ENCODE peak calls at places on chromosomes 6 and 20, in six cellular contexts. Y, A, H, U, O and F are unnamed samples.

GRCh38 chr6:1614767-1615650 is 5.3 kb downstream of the FOXC1 start:
- DNase-seq in Y (no peak), A (no peak), H (no peak), U (no peak), O (no peak), F (no peak)

GRCh38 chr20:56328861-56329260 is 29.9 kb upstream of the FAM210B start:
- DNase-seq in Y (no peak), A (no peak), H (no peak), U (no peak), O (no peak), F (no peak)

GRCh38 chr6:159041181-159041580 is 3.6 kb downstream of the TAGAP start:
- DNase-seq in Y (no peak), A (no peak), H (no peak), U (no peak), O (no peak), F (no peak)

GRCh38 chr6:141209890-141210289 is 922.8 kb upstream of the GJE1 start:
- DNase-seq in Y (no peak), A (no peak), H (no peak), U (no peak), O (no peak), F (no peak)

GRCh38 chr6:157241411-157241979 is 81.8 kb downstream of the TMEM242 start:
- DNase-seq in Y (no peak), A (no peak), H (no peak), U (no peak), O (no peak), F (no peak)

GRCh38 chr6:33427585-33428218 is 7.8 kb downstream of the SYNGAP1 start:
- DNase-seq in Y (peak), A (peak), H (peak), U (peak), O (no peak), F (no peak)

GRCh38 chr20:51760905-51761544 is 7.2 kb downstream of the ATP9A start:
- DNase-seq in Y (no peak), A (no peak), H (peak), U (no peak), O (no peak), F (no peak)

GRCh38 chr6:147947521-147947920 is 395.1 kb upstream of the SASH1 start:
- DNase-seq in Y (no peak), A (no peak), H (no peak), U (no peak), O (no peak), F (no peak)

GRCh38 chr6:154485784-154486183 is 24.7 kb downstream of the CNKSR3 start:
- DNase-seq in Y (no peak), A (no peak), H (no peak), U (no peak), O (peak), F (no peak)

GRCh38 chr6:22302828-22303227 is 6.0 kb upstream of the PRL start:
- DNase-seq in Y (no peak), A (no peak), H (no peak), U (no peak), O (no peak), F (no peak)

GRCh38 chr6:20577280-20577679 is 43.0 kb downstream of the CDKAL1 start:
- DNase-seq in Y (no peak), A (no peak), H (no peak), U (no peak), O (peak), F (no peak)

GRCh38 chr20:2688041-2688591 is 4.5 kb upstream of the EBF4 start:
- DNase-seq in Y (no peak), A (peak), H (no peak), U (peak), O (peak), F (no peak)

GRCh38 chr6:28927856-28928255 is 4.1 kb upstream of the TRIM27 start:
- DNase-seq in Y (no peak), A (no peak), H (no peak), U (no peak), O (no peak), F (no peak)

GRCh38 chr6:118548136-118548535 is at the start of gene PLN:
- DNase-seq in Y (no peak), A (no peak), H (no peak), U (no peak), O (no peak), F (no peak)

GRCh38 chr20:23290761-23291574 is 59.6 kb upstream of the NXT1 start:
- DNase-seq in Y (no peak), A (no peak), H (no peak), U (no peak), O (no peak), F (no peak)

GRCh38 chr6:2695464-2696095 is 55.1 kb downstream of the MYLK4 start:
- DNase-seq in Y (no peak), A (no peak), H (peak), U (no peak), O (peak), F (no peak)

GRCh38 chr6:75546401-75546800 is 52.8 kb upstream of the FILIP1 start:
- DNase-seq in Y (no peak), A (no peak), H (no peak), U (no peak), O (no peak), F (no peak)

GRCh38 chr6:165716886-165717285 is 53.8 kb upstream of the PDE10A start:
- DNase-seq in Y (no peak), A (no peak), H (no peak), U (no peak), O (no peak), F (no peak)

GRCh38 chr6:157669747-157670216 is 153.3 kb upstream of the SNX9 start:
- DNase-seq in Y (no peak), A (no peak), H (peak), U (peak), O (peak), F (peak)

GRCh38 chr6:155676346-155676745 is 220.7 kb upstream of the NOX3 start:
- DNase-seq in Y (no peak), A (no peak), H (no peak), U (no peak), O (no peak), F (no peak)

GRCh38 chr6:52390361-52390727 is 28.4 kb downstream of the PAQR8 start:
- DNase-seq in Y (no peak), A (peak), H (peak), U (no peak), O (no peak), F (no peak)

GRCh38 chr6:152136449-152136825 is 329.0 kb downstream of the ESR1 start:
- DNase-seq in Y (no peak), A (no peak), H (no peak), U (no peak), O (peak), F (no peak)